ENCODE peak calls at places on chromosomes 7 and 10, in seven cellular contexts. G is aorta; J is IMR-90; B is neural progenitor cell; Y is naive thymus-derived CD4-positive, alpha-beta T cell; Q is A549; D is pancreas. S is an unnamed sample.

GRCh38 chr7:2651336-2651735 is 19.6 kb downstream of the TTYH3 start:
- DNase-seq in G (peak; percentile 48), J (no peak), B (peak; percentile 58), Y (no peak), Q (no peak), D (no peak), S (no peak)

GRCh38 chr10:23540401-23540800 is 101.5 kb downstream of the OTUD1 start:
- DNase-seq in G (no peak), J (no peak), B (no peak), Y (no peak), Q (no peak), D (no peak), S (no peak)

GRCh38 chr10:117533507-117534281 is 8.9 kb upstream of the EMX2 start:
- DNase-seq in G (no peak), J (no peak), B (peak; percentile 58), Y (no peak), Q (no peak), D (no peak), S (no peak)

GRCh38 chr10:58954163-58954562 is 222.3 kb upstream of the PHYHIPL start:
- DNase-seq in G (no peak), J (no peak), B (no peak), Y (no peak), Q (no peak), D (no peak), S (no peak)

GRCh38 chr10:86651021-86651471 is 3.3 kb upstream of the OPN4 start:
- DNase-seq in G (peak; percentile 35), J (no peak), B (no peak), Y (no peak), Q (no peak), D (no peak), S (peak; percentile 43)

GRCh38 chr10:16436367-16436757 is 448 bp upstream of the PTER start:
- DNase-seq in G (peak; percentile 46), J (no peak), B (no peak), Y (peak; percentile 9), Q (no peak), D (no peak), S (peak; percentile 7)

GRCh38 chr10:3949741-3950140 is 164.7 kb upstream of the KLF6 start:
- DNase-seq in G (no peak), J (no peak), B (peak; percentile 22), Y (no peak), Q (no peak), D (no peak), S (no peak)

GRCh38 chr7:16962986-16963385 is 81.2 kb upstream of the AGR3 start:
- DNase-seq in G (no peak), J (peak; percentile 16), B (no peak), Y (no peak), Q (no peak), D (no peak), S (no peak)

GRCh38 chr10:75663947-75664664 is 232.7 kb downstream of the LRMDA start:
- DNase-seq in G (no peak), J (no peak), B (no peak), Y (no peak), Q (no peak), D (peak; percentile 47), S (no peak)

GRCh38 chr7:27678617-27679260 is 16.1 kb upstream of the HIBADH start:
- DNase-seq in G (no peak), J (peak; percentile 58), B (no peak), Y (no peak), Q (no peak), D (no peak), S (no peak)

GRCh38 chr10:67659497-67659896 is 36.5 kb downstream of the CTNNA3 start:
- DNase-seq in G (no peak), J (no peak), B (no peak), Y (no peak), Q (no peak), D (no peak), S (no peak)

GRCh38 chr10:33657154-33657900 is 322.9 kb upstream of the NRP1 start:
- DNase-seq in G (no peak), J (peak; percentile 31), B (no peak), Y (no peak), Q (no peak), D (no peak), S (no peak)

GRCh38 chr10:70174058-70174741 is 3.9 kb upstream of the SAR1A start:
- DNase-seq in G (no peak), J (no peak), B (no peak), Y (no peak), Q (no peak), D (peak; percentile 18), S (peak; percentile 38)

GRCh38 chr7:133230591-133231194 is 22.2 kb upstream of the EXOC4 start:
- DNase-seq in G (no peak), J (peak; percentile 56), B (peak; percentile 62), Y (no peak), Q (peak; percentile 25), D (peak; percentile 23), S (peak; percentile 25)

GRCh38 chr7:20749896-20750295 is 36.8 kb downstream of the SP8 start:
- DNase-seq in G (no peak), J (no peak), B (no peak), Y (no peak), Q (no peak), D (no peak), S (no peak)

GRCh38 chr7:142323706-142324105 is 65.8 kb upstream of the PRSS58 start:
- DNase-seq in G (no peak), J (no peak), B (peak; percentile 82), Y (no peak), Q (peak; percentile 17), D (peak; percentile 33), S (peak; percentile 36)

GRCh38 chr10:27440478-27440877 is 63.6 kb upstream of the RAB18 start:
- DNase-seq in G (no peak), J (no peak), B (no peak), Y (no peak), Q (no peak), D (peak; percentile 17), S (no peak)

GRCh38 chr10:66414943-66415342 is 510.9 kb upstream of the LRRTM3 start:
- DNase-seq in G (no peak), J (no peak), B (no peak), Y (no peak), Q (no peak), D (no peak), S (no peak)
- H3K4me1 ChIP-seq in G (no peaks in the 10 kb centered on the region), J (no peaks in the 10 kb centered on the region), B (no peaks in the 10 kb centered on the region), Y (no peaks in the 10 kb centered on the region), Q (no peaks in the 10 kb centered on the region), D (no peaks in the 10 kb centered on the region), S (no peaks in the 10 kb centered on the region)

GRCh38 chr7:111756687-111757178 is 194.4 kb upstream of the IMMP2L start:
- DNase-seq in G (peak; percentile 80), J (peak; percentile 82), B (peak; percentile 75), Y (no peak), Q (no peak), D (peak; percentile 23), S (no peak)
- H3K4me3 ChIP-seq in G (no peak overlapping the region), J (peak overlapping the region; percentile 15), B (peak overlapping the region; percentile 19), Y (no peak overlapping the region), Q (no peak overlapping the region), D (no peak overlapping the region), S (no peak overlapping the region)

GRCh38 chr7:129187681-129188371 is 607 bp upstream of the SMO start:
- DNase-seq in G (no peak), J (no peak), B (no peak), Y (no peak), Q (peak; percentile 35), D (no peak), S (no peak)
- H3K4me1 ChIP-seq in G (no peaks in the 10 kb centered on the region), J (peaks cover 6% of the 10 kb centered on the region), B (peaks cover 31% of the 10 kb centered on the region), Y (peaks cover 4% of the 10 kb centered on the region), Q (peaks cover 12% of the 10 kb centered on the region), D (peaks cover 4% of the 10 kb centered on the region), S (no peaks in the 10 kb centered on the region)

DNA sequence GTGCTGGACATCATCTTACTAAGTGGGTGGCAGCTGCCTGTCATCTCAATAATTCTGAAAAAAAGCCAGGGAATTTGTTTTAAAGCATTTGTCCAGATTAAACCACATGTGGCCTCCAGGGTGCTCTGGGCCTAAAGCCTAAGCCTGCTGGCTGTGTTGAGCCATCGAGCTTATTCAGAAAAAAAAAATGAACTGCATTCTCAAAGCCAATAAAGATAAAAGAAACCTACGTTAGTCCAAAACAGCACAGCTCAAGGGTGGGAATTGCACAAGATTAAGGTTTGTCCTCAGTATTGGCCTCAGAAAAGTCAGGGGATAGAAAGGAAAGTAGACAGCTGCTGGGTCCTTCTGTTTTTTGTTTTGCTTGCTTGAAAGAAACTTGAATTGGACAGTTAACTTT is 22.6 kb upstream of the PRTFDC1 start:
- DNase-seq in G (peak; percentile 64), J (peak; percentile 74), B (peak; percentile 13), Y (no peak), Q (no peak), D (no peak), S (no peak)
- H3K4me3 ChIP-seq in G (no peak overlapping the region), J (no peak overlapping the region), B (no peak overlapping the region), Y (no peak overlapping the region), Q (no peak overlapping the region), D (no peak overlapping the region), S (no peak overlapping the region)

DNA sequence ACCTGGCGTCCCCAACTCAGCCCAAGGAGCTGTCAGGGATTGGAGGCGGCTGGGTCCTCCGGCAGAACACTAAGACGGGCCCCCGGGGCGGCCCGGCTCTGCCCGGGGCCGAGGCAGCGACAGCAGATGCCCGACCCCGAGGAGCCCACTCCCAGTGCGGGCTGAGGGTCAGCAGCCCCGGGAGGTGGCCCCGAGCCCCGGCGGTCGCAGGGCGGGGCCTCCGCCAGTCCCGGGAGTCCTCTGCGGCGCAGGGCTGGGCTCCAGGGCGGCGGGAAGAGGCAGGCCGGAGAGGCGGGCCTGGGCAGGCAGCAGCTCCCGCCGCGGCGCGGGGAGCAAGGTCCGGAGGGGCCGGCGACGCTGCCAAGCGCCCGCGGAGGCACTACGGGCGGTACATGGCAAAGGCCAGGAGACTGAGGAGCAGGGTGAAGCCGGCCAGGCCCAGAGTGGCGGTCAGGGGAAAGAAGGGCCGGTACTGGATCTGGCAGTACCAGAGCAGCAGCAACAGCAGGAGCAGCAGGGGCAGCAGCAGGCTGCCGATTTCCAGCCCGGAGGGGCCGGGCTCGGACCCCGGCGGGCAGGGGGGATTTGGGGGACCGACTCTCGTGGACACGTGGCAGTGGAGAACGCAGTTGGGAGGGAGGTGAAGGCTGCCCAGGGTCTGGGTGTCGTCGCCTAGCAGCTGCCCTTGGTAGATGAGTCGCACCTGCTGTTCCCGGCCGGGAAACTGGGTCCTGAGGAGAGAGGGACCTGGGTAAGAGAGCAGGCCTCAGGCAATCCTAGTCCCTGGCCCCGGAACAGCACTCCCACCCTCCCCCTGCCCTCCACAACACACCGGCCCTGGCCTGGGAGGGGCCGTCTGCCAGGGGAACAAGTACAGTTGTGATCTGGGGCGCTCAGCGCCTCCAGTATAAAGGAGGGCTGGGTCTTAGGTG is 827 bp upstream of the FASTK start:
- DNase-seq in G (no peak), J (no peak), B (peak; percentile 58), Y (no peak), Q (no peak), D (peak; percentile 50), S (no peak)
- H3K4me1 ChIP-seq in G (peaks cover 3% of the 10 kb centered on the region), J (peaks cover 25% of the 10 kb centered on the region), B (peaks cover 38% of the 10 kb centered on the region), Y (peaks cover 47% of the 10 kb centered on the region), Q (peaks cover 53% of the 10 kb centered on the region), D (peaks cover 37% of the 10 kb centered on the region), S (peaks cover 51% of the 10 kb centered on the region)

GRCh38 chr10:32314588-32314987 is 32.4 kb downstream of the EPC1 start:
- DNase-seq in G (no peak), J (no peak), B (no peak), Y (no peak), Q (no peak), D (no peak), S (no peak)
- H3K4me3 ChIP-seq in G (no peak overlapping the region), J (no peak overlapping the region), B (no peak overlapping the region), Y (no peak overlapping the region), Q (no peak overlapping the region), D (no peak overlapping the region), S (no peak overlapping the region)

S was measured in CD8-positive, alpha-beta memory T cell.